ENCODE peak calls at places on chromosomes 2 and 18, in six cellular contexts. I is stimulated activated naive CD8-positive, alpha-beta T cell treated with anti-CD3 and anti-CD28 coated beads, Interleukin-15, Interleukin-2, amounts not matched to agents 100 U/mL and 50 U/mL, for 24 hours; M is effector CD4-positive, alpha-beta T cell; F is natural killer cell; Z is HuH-7.5; L is T1000. K is an unnamed sample.

GRCh38 chr2:203774760-203775159 is 68.3 kb downstream of the CD28 start:
- DNase-seq in I (no peak), M (no peak), F (no peak), Z (no peak), L (no peak), K (no peak)

GRCh38 chr2:207762146-207762545 is 7.6 kb downstream of the FZD5 start:
- DNase-seq in I (no peak), M (no peak), F (no peak), Z (no peak), L (no peak), K (no peak)

GRCh38 chr2:242057379-242058040 is 188.0 kb downstream of the RTP5 start:
- DNase-seq in I (no peak), M (no peak), F (no peak), Z (no peak), L (no peak), K (no peak)

GRCh38 chr2:143551946-143552655 is 422.9 kb downstream of the ARHGAP15 start:
- DNase-seq in I (no peak), M (no peak), F (no peak), Z (no peak), L (no peak), K (no peak)

GRCh38 chr2:144389151-144389929 is 130.6 kb downstream of the ZEB2 start:
- DNase-seq in I (no peak), M (no peak), F (no peak), Z (no peak), L (no peak), K (no peak)

GRCh38 chr2:200378652-200379290 is 72.3 kb downstream of the SPATS2L start:
- DNase-seq in I (no peak), M (no peak), F (no peak), Z (no peak), L (no peak), K (no peak)

GRCh38 chr2:12055219-12055618 is 308.8 kb downstream of the LPIN1 start:
- DNase-seq in I (no peak), M (no peak), F (no peak), Z (no peak), L (no peak), K (no peak)

GRCh38 chr18:10142496-10143160 is 228.8 kb downstream of the VAPA start:
- DNase-seq in I (no peak), M (no peak), F (no peak), Z (no peak), L (no peak), K (no peak)

GRCh38 chr2:57217013-57217412 is 829.6 kb upstream of the VRK2 start:
- DNase-seq in I (no peak), M (no peak), F (no peak), Z (no peak), L (no peak), K (no peak)

GRCh38 chr2:99085400-99085799 is 56.1 kb upstream of the C2orf15 start:
- DNase-seq in I (no peak), M (no peak), F (no peak), Z (no peak), L (no peak), K (no peak)

GRCh38 chr2:24315669-24316068 is 44.7 kb downstream of the ITSN2 start:
- DNase-seq in I (no peak), M (no peak), F (no peak), Z (no peak), L (no peak), K (no peak)

GRCh38 chr2:9739508-9739907 is 103.8 kb upstream of the TAF1B start:
- DNase-seq in I (peak; percentile 61), M (peak; percentile 38), F (peak; percentile 40), Z (no peak), L (no peak), K (no peak)

GRCh38 chr18:25921677-25922421 is 168.6 kb downstream of the SS18 start:
- DNase-seq in I (peak; percentile 43), M (peak; percentile 6), F (no peak), Z (peak; percentile 10), L (no peak), K (no peak)

GRCh38 chr2:70536517-70537060 is 17.0 kb downstream of the TGFA start:
- DNase-seq in I (no peak), M (no peak), F (no peak), Z (no peak), L (no peak), K (no peak)

GRCh38 chr18:74899554-74899953 is 301.9 kb downstream of the ZNF407 start:
- DNase-seq in I (no peak), M (no peak), F (no peak), Z (no peak), L (no peak), K (no peak)

GRCh38 chr2:170500104-170500503 is 215.0 kb upstream of the SP5 start:
- DNase-seq in I (no peak), M (no peak), F (no peak), Z (no peak), L (no peak), K (no peak)

GRCh38 chr2:100013892-100014677 is 128.3 kb downstream of the AFF3 start:
- DNase-seq in I (no peak), M (no peak), F (no peak), Z (peak; percentile 61), L (peak; percentile 64), K (no peak)

GRCh38 chr18:74299746-74300145 is 8.0 kb upstream of the CYB5A start:
- DNase-seq in I (no peak), M (no peak), F (no peak), Z (no peak), L (no peak), K (no peak)

GRCh38 chr2:54429055-54429454 is 27.1 kb upstream of the SPTBN1 start:
- DNase-seq in I (no peak), M (no peak), F (no peak), Z (no peak), L (no peak), K (no peak)

GRCh38 chr18:11993264-11993916 is 12.1 kb downstream of the IMPA2 start:
- DNase-seq in I (no peak), M (no peak), F (no peak), Z (no peak), L (no peak), K (no peak)

GRCh38 chr2:2846379-2847130 is 515.5 kb upstream of the MYT1L start:
- DNase-seq in I (no peak), M (no peak), F (no peak), Z (no peak), L (no peak), K (peak; percentile 84)

GRCh38 chr18:76373297-76373696 is 121.7 kb downstream of the ZNF516 start:
- DNase-seq in I (no peak), M (no peak), F (no peak), Z (no peak), L (no peak), K (no peak)

GRCh38 chr2:225282858-225283693 is 116.4 kb upstream of the NYAP2 start:
- DNase-seq in I (peak; percentile 10), M (peak; percentile 7), F (no peak), Z (peak; percentile 9), L (peak; percentile 24), K (no peak)

GRCh38 chr2:240573516-240574385 is 5.5 kb downstream of the RNPEPL1 start:
- DNase-seq in I (no peak), M (no peak), F (no peak), Z (no peak), L (no peak), K (no peak)

GRCh38 chr2:157194097-157194688 is 63.3 kb upstream of the GALNT5 start:
- DNase-seq in I (no peak), M (no peak), F (no peak), Z (peak; percentile 22), L (no peak), K (no peak)

GRCh38 chr18:35588995-35589394 is 7.5 kb downstream of the GALNT1 start:
- DNase-seq in I (peak; percentile 29), M (peak; percentile 29), F (no peak), Z (no peak), L (no peak), K (no peak)

GRCh38 chr2:49687873-49688272 is 533.6 kb upstream of the FSHR start:
- DNase-seq in I (no peak), M (no peak), F (no peak), Z (no peak), L (no peak), K (no peak)

K was measured in mesenteric fat pad.